ENCODE peak calls at places on chromosomes 11 and 22, in four cellular contexts. U is esophagus squamous epithelium, B is stomach, D is endothelial cell of umbilical vein. N is an unnamed sample. For H3K4me1, the result is how much of the 10 kb centered on the place peaks cover.

GRCh38 chr11:117519170-117519569 is 191.5 kb downstream of the CEP164 start:
- DNase-seq in U (no peak), B (no peak), D (no peak), N (peak)

GRCh38 chr22:30193031-30193794 is 53.3 kb downstream of the LIF start:
- DNase-seq in U (no peak), B (no peak), D (no peak), N (no peak)

GRCh38 chr22:40637181-40638150 is 947 bp upstream of the MRTFA start:
- DNase-seq in D (no peak), B (peak), U (no peak), N (no peak)

GRCh38 chr11:117095301-117096139 is 2.7 kb downstream of the SIK3 start:
- DNase-seq in D (no peak), B (no peak), U (no peak), N (peak)

GRCh38 chr11:72238040-72238450 is 5.9 kb downstream of the PHOX2A start:
- DNase-seq in U (no peak), D (peak), B (peak), N (peak)

GRCh38 chr11:68398870-68399865 is 61.4 kb upstream of the PPP6R3 start:
- DNase-seq in B (peak), D (no peak), U (no peak), N (no peak)

GRCh38 chr11:78784321-78785061 is 209.8 kb upstream of the NARS2 start:
- DNase-seq in B (no peak), U (no peak), D (no peak), N (no peak)

GRCh38 chr11:34773826-34774225 is 142.4 kb downstream of the APIP start:
- DNase-seq in B (no peak), U (no peak), D (no peak), N (no peak)

GRCh38 chr22:20205964-20206708 is 55.3 kb upstream of the CCDC188 start:
- DNase-seq in B (peak), D (peak), U (no peak), N (peak)

GRCh38 chr22:38824587-38824986 is 19.2 kb downstream of the NPTXR start:
- DNase-seq in B (peak), D (peak), U (no peak), N (peak)

GRCh38 chr11:128482512-128483191 is 104.7 kb downstream of the ETS1 start:
- DNase-seq in B (no peak), D (no peak), U (no peak), N (no peak)

GRCh38 chr22:33024626-33025025 is 33.6 kb downstream of the SYN3 start:
- DNase-seq in B (no peak), U (no peak), D (no peak), N (no peak)

GRCh38 chr22:39814899-39815298 is 78.7 kb downstream of the ENTHD1 start:
- DNase-seq in D (no peak), U (no peak), B (no peak), N (no peak)

GRCh38 chr22:45757936-45758335 is 86.3 kb downstream of the ATXN10 start:
- DNase-seq in B (no peak), D (no peak), U (no peak), N (no peak)

GRCh38 chr11:72683782-72684200 is 9.6 kb upstream of the PDE2A start:
- DNase-seq in U (no peak), D (peak), B (peak), N (peak)

GRCh38 chr11:61067782-61068181 is 34.5 kb upstream of the CD5 start:
- DNase-seq in U (no peak), D (no peak), B (no peak), N (no peak)

GRCh38 chr22:48047722-48048500 is 1285.5 kb downstream of the TBC1D22A start:
- DNase-seq in D (no peak), B (no peak), U (no peak), N (no peak)
- H3K4me1 ChIP-seq in D (under half), B (under half), U (under half), N (under half)

GRCh38 chr11:1553808-1554594 is 18.1 kb downstream of the DUSP8 start:
- DNase-seq in B (peak), U (no peak), D (no peak), N (peak)
- TF ChIP-seq CTCF in B (no peak), U (no peak), D (no peak), N (no peak)

DNA sequence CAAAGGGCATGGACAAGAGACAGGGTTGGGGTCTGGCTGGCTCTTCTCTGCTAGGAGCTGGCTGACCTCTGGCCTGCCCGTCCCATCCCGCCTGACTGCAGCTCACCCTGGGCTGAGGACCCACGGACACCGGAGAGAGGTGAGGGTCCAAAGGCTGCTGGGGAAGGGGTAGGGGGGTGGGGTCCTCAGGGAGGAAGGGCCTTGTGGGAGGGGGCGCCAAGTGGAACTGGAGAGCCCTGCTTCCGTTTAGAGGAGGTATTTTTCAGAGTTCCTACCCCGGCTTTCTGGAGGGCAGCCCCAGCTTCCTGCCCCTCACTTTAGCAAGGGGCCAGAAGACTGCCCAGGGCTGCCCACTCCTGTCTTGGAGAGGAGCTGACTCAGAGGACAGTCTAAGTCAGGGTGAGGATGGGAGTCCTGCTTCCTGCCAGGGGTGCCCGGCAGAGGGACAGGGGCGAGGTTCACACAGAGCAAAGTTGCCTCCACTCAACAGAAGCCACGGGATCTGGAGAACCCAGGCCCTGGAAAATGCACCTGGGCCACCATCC is 7.1 kb downstream of the LARGE2 start:
- DNase-seq in B (no peak), U (no peak), D (no peak), N (no peak)
- H3K4me3 ChIP-seq in B (no peak), U (no peak), D (no peak), N (no peak)

GRCh38 chr11:134995746-134996145 is 583.7 kb upstream of the B3GAT1 start:
- DNase-seq in U (no peak), D (no peak), B (no peak), N (no peak)
- H3K4me1 ChIP-seq in U (under half), D (under half), B (under half), N (under half)

GRCh38 chr11:62678770-62679696 is at the start of gene UBXN1:
- DNase-seq in U (peak), D (peak), B (peak), N (peak)
- TF ChIP-seq CTCF in U (no peak), D (no peak), B (no peak), N (no peak)

N was measured in mucosa of descending colon.